ENCODE peak calls at places on chromosomes 16 and 17, in seven cellular contexts. I is endothelial cell of umbilical vein, L is stomach, E is IMR-90, Q is adrenal gland, W is uterus, B is tibial nerve. H is an unnamed sample.

GRCh38 chr17:68302666-68303065 is 11.4 kb downstream of the ARSG start:
- DNase-seq in I (no peak), L (no peak), E (no peak), Q (no peak), W (no peak), B (no peak), H (no peak)

GRCh38 chr16:77856455-77857138 is 68.2 kb downstream of the VAT1L start:
- DNase-seq in I (no peak), L (no peak), E (no peak), Q (no peak), W (no peak), B (no peak), H (no peak)

GRCh38 chr17:58513391-58513912 is 986 bp downstream of the MTMR4 start:
- DNase-seq in I (no peak), L (no peak), E (no peak), Q (no peak), W (no peak), B (no peak), H (no peak)

GRCh38 chr16:20866161-20866772 is 33.9 kb downstream of the DCUN1D3 start:
- DNase-seq in I (peak; percentile 90), L (peak; percentile 27), E (peak; percentile 87), Q (peak; percentile 92), W (no peak), B (no peak), H (no peak)

GRCh38 chr17:2796164-2797140 is at the start of gene RAP1GAP2:
- DNase-seq in I (no peak), L (peak; percentile 69), E (no peak), Q (peak; percentile 51), W (no peak), B (peak; percentile 34), H (peak; percentile 95)

GRCh38 chr16:83940630-83941378 is 12.2 kb upstream of the OSGIN1 start:
- DNase-seq in I (no peak), L (no peak), E (no peak), Q (no peak), W (no peak), B (no peak), H (no peak)

GRCh38 chr17:47703191-47703591 is 9.2 kb downstream of the TBKBP1 start:
- DNase-seq in I (no peak), L (no peak), E (no peak), Q (no peak), W (no peak), B (no peak), H (peak; percentile 90)

GRCh38 chr17:40284085-40284713 is 3.5 kb upstream of the CDC6 start:
- DNase-seq in I (peak; percentile 73), L (no peak), E (peak; percentile 83), Q (no peak), W (no peak), B (no peak), H (no peak)

GRCh38 chr16:85615014-85615851 is 2.1 kb downstream of the GSE1 start:
- DNase-seq in I (no peak), L (peak; percentile 91), E (no peak), Q (no peak), W (no peak), B (peak; percentile 18), H (peak; percentile 88)

GRCh38 chr16:3879887-3880564 is 487 bp downstream of the CREBBP start:
- DNase-seq in I (peak; percentile 31), L (peak; percentile 79), E (peak; percentile 52), Q (peak; percentile 72), W (peak; percentile 78), B (peak; percentile 55), H (peak; percentile 95)

GRCh38 chr17:64039106-64039400 is 18.6 kb upstream of the ICAM2 start:
- DNase-seq in I (no peak), L (no peak), E (no peak), Q (no peak), W (no peak), B (no peak), H (no peak)

GRCh38 chr17:2844386-2844785 is 48.1 kb downstream of the RAP1GAP2 start:
- DNase-seq in I (no peak), L (no peak), E (peak; percentile 29), Q (no peak), W (no peak), B (no peak), H (no peak)

GRCh38 chr16:68091604-68092261 is 6.6 kb downstream of the NFATC3 start:
- DNase-seq in I (peak; percentile 74), L (no peak), E (peak; percentile 72), Q (no peak), W (no peak), B (no peak), H (no peak)

GRCh38 chr17:38604479-38605229 is 1.1 kb downstream of the SRCIN1 start:
- DNase-seq in I (no peak), L (no peak), E (no peak), Q (no peak), W (no peak), B (no peak), H (no peak)

GRCh38 chr16:89314357-89314756 is 96.9 kb downstream of the ZNF778 start:
- DNase-seq in I (no peak), L (no peak), E (no peak), Q (no peak), W (no peak), B (no peak), H (no peak)

GRCh38 chr17:34781571-34782108 is 179.6 kb downstream of the CCT6B start:
- DNase-seq in I (no peak), L (no peak), E (peak; percentile 7), Q (no peak), W (no peak), B (no peak), H (no peak)

DNA sequence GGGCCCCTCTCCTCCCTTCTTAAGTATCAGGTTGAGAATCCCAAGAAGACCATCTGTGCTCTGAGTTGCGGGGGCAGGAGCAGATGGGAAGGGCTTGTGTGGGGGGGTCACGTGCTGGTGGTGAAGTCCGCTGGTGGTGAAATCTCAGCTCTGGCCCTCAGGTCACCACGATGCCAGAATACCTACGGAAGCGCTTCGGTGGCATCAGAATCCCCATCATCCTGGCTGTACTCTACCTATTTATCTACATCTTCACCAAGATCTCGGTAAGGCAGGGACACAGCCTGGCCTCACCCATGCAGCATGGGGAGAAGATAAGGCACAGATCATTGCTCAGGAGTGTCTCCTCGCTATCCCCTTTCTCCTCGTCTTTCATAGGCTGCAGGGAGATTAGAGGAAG is 29.7 kb downstream of the SLC5A11 start:
- DNase-seq in I (no peak), L (no peak), E (no peak), Q (no peak), W (no peak), B (no peak), H (no peak)
- TF ChIP-seq POLR2A in I (no peak), L (no peak), E (no peak), Q (no peak), W (no peak), B (no peak), H (no peak)

DNA sequence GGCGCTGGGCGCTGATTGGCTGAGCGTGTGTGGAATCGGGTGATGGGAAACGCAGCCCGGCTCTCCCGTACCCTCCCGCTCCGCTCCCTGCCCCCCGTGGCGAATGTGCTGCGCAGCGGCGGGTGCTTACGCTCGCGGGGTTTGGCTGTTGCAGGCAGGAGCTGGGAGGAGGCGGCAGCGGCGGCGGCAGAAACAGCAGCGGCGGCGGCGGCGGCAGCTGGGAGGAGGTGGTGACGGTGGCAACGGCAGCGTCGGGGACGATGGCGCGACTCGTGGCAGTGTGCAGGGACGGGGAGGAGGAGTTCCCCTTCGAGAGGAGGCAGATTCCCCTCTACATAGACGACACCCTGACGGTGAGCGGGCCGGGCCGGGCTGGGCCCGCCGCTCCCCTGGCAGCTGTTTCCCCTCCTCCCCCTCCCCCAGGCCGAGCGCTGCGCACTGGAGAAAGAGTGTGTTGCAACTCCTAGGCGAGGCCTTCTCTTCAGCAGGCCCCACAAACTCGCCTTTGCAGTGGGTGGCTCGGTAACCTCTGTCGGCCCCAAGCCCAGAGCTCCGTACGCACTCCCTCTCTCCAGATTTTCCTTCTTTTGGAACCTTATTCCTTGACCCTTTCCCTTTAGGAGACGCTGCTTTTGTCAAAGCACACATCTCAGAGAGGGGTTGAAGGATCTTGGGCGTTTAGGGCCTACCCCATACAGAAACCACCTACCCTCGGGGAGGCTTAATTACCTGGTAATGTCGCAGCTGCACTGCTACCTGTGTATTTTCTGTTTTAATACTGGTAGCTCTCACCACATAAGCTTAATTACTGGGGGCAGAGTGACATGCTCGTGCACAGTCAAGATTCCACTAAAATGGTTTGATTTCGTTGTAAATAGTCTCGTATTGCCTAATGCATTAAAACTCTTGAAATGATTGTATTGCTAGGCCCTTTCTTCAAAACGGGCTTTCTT is 1.0 kb downstream of the GGNBP2 start:
- DNase-seq in I (peak; percentile 96), L (peak; percentile 97), E (peak; percentile 98), Q (peak; percentile 97), W (peak; percentile 97), B (peak; percentile 90), H (peak; percentile 99)
- TF ChIP-seq CTCF in I (no peak), L (no peak), E (no peak), Q (no peak), W (peak; percentile 13), B (no peak), H (no peak)

GRCh38 chr16:17316005-17316404 is 154.8 kb downstream of the XYLT1 start:
- DNase-seq in I (no peak), L (no peak), E (no peak), Q (no peak), W (no peak), B (no peak), H (no peak)

GRCh38 chr16:17312100-17312732 is 158.5 kb downstream of the XYLT1 start:
- DNase-seq in I (no peak), L (peak; percentile 70), E (no peak), Q (no peak), W (no peak), B (no peak), H (no peak)

GRCh38 chr16:17313085-17313611 is 157.6 kb downstream of the XYLT1 start:
- DNase-seq in I (no peak), L (no peak), E (peak; percentile 28), Q (peak; percentile 61), W (peak; percentile 85), B (peak; percentile 26), H (no peak)

GRCh38 chr16:17311333-17312099 is 159.2 kb downstream of the XYLT1 start:
- DNase-seq in I (no peak), L (no peak), E (no peak), Q (no peak), W (no peak), B (no peak), H (no peak)

GRCh38 chr16:17314148-17314547 is 156.6 kb downstream of the XYLT1 start:
- DNase-seq in I (no peak), L (no peak), E (no peak), Q (no peak), W (no peak), B (no peak), H (no peak)
- H3K27ac ChIP-seq in I (no peak overlapping the region), L (peak overlapping the region; percentile 91), E (no peak overlapping the region), Q (no peak overlapping the region), W (peak overlapping the region; percentile 88), B (peak overlapping the region; percentile 53), H (peak overlapping the region; percentile 75)

GRCh38 chr17:73138541-73139138 is 26.2 kb upstream of the SSTR2 start:
- DNase-seq in I (no peak), L (no peak), E (no peak), Q (no peak), W (no peak), B (peak; percentile 18), H (no peak)

GRCh38 chr17:73140531-73140930 is 24.3 kb upstream of the SSTR2 start:
- DNase-seq in I (no peak), L (no peak), E (no peak), Q (no peak), W (no peak), B (no peak), H (no peak)

GRCh38 chr17:73141411-73141810 is 23.4 kb upstream of the SSTR2 start:
- DNase-seq in I (no peak), L (no peak), E (no peak), Q (no peak), W (no peak), B (no peak), H (no peak)

GRCh38 chr17:73137376-73137775 is 27.4 kb upstream of the SSTR2 start:
- DNase-seq in I (no peak), L (no peak), E (no peak), Q (no peak), W (no peak), B (no peak), H (no peak)

GRCh38 chr17:73139296-73139695 is 25.5 kb upstream of the SSTR2 start:
- DNase-seq in I (no peak), L (no peak), E (no peak), Q (no peak), W (no peak), B (no peak), H (no peak)
- TF ChIP-seq POLR2A in I (no peak), L (no peak), E (no peak), Q (no peak), W (no peak), B (no peak), H (no peak)